ENCODE peak calls at places on chromosomes 5 and 9, in four cellular contexts. P, W, K and U are unnamed samples.
A peak's percentile ranks its signal among the peaks of the same experiment; 100 is the strongest.

GRCh38 chr9:36023260-36024048 is 13.3 kb upstream of the RECK start:
- DNase-seq in P (peak; percentile 64), W (peak; percentile 80), K (peak; percentile 35), U (no peak)

GRCh38 chr9:78565481-78565880 is 268.6 kb downstream of the PSAT1 start:
- DNase-seq in P (no peak), W (no peak), K (no peak), U (no peak)

GRCh38 chr9:127498298-127498697 is 47.0 kb downstream of the LRSAM1 start:
- DNase-seq in P (no peak), W (no peak), K (no peak), U (no peak)

GRCh38 chr5:160923431-160923830 is 71.4 kb upstream of the ATP10B start:
- DNase-seq in P (no peak), W (no peak), K (no peak), U (no peak)

GRCh38 chr5:98750693-98751092 is 22.8 kb upstream of the RGMB start:
- DNase-seq in P (no peak), W (no peak), K (no peak), U (no peak)

GRCh38 chr9:127479507-127480081 is 28.3 kb downstream of the LRSAM1 start:
- DNase-seq in P (no peak), W (no peak), K (no peak), U (no peak)

GRCh38 chr9:95610006-95610785 is 93.4 kb upstream of the PTCH1 start:
- DNase-seq in P (no peak), W (no peak), K (no peak), U (no peak)

GRCh38 chr9:83523684-83524083 is 14.5 kb downstream of the FRMD3 start:
- DNase-seq in P (no peak), W (no peak), K (no peak), U (no peak)

GRCh38 chr5:180343110-180343845 is 9.9 kb downstream of the GFPT2 start:
- DNase-seq in P (peak; percentile 54), W (no peak), K (no peak), U (no peak)

GRCh38 chr5:67963789-67964519 is 251.6 kb upstream of the PIK3R1 start:
- DNase-seq in P (no peak), W (peak; percentile 41), K (no peak), U (no peak)

GRCh38 chr5:40043916-40044315 is 619.1 kb upstream of the DAB2 start:
- DNase-seq in P (no peak), W (peak; percentile 58), K (no peak), U (no peak)

GRCh38 chr9:114281421-114282103 is 41.3 kb upstream of the ORM1 start:
- DNase-seq in P (no peak), W (no peak), K (no peak), U (peak; percentile 46)

GRCh38 chr9:114282507-114282906 is 40.4 kb upstream of the ORM1 start:
- DNase-seq in P (no peak), W (no peak), K (no peak), U (no peak)

GRCh38 chr9:114282104-114282485 is 40.8 kb upstream of the ORM1 start:
- DNase-seq in P (no peak), W (no peak), K (no peak), U (no peak)

GRCh38 chr9:114283551-114284111 is 39.3 kb upstream of the ORM1 start:
- DNase-seq in P (no peak), W (no peak), K (no peak), U (no peak)

DNA sequence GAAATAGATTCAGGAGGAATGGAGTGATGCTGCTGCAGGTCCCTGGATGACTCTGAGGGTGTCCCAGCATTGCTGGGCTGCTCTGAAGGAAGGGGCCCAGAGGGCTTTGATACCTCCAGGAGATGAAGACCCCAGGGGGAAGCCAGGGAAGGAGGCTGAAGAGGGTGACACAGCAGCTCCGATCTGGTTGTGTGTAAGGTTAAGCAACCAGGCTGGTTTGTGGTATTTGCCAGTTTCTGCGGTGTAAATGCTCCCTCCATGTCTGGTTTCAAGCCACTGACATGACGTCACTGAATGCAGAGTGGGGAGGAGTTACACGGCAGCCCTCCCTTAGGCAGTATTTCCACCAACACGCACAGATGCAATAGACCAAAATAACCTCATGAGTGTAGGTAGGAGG is 40.0 kb upstream of the ORM1 start:
- DNase-seq in P (peak; percentile 59), W (no peak), K (no peak), U (peak; percentile 49)
- TF ChIP-seq CTCF in P (no peak), W (no peak), K (no peak), U (no peak)

DNA sequence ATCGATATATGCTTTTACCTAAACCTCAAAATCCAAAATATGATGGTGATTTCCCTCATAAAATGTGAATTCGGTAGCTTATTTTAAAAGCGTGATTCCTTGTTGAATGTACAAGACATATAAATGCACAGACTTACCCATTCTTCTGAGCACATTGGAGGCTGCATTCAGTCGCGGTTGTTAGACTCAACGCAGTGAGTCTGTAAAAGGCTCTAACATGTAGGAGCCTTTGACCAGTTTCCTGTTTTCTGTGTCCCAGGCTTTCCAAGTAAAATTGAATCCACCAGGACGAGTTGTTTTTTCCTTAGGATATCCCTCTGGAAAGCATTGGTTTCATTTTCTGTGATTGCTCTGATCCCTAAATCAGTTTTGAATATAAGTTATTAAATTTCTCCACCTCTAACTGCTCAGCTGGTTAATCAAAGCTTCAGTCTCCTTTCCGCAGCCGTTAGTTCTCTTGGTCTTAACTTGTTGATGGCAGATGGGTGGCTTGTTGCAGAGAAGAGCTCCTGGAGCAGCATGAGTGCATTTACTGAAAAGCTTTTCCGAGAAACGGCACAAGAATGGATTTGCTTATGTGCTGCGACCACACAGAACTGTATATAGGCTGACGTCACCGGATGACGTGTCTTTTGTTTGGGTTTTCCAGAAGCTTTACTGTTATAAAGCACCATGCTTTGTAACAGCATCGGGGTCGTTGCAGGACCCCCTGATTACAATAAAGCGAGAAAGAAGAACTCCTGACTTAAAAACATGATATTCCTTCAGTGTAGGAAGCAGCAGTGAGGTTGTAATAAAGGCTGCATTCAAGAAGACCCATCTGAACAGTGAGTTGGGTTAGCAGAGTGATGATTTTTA is at the start of gene LRRTM2:
- DNase-seq in P (peak; percentile 84), W (no peak), K (no peak), U (peak; percentile 77)
- H3K4me3 ChIP-seq in P (peak within 1 kb of the TSS; percentile 37), W (no peak within 1 kb of the TSS), K (peak within 1 kb of the TSS; percentile 16), U (peak within 1 kb of the TSS; percentile 49)

DNA sequence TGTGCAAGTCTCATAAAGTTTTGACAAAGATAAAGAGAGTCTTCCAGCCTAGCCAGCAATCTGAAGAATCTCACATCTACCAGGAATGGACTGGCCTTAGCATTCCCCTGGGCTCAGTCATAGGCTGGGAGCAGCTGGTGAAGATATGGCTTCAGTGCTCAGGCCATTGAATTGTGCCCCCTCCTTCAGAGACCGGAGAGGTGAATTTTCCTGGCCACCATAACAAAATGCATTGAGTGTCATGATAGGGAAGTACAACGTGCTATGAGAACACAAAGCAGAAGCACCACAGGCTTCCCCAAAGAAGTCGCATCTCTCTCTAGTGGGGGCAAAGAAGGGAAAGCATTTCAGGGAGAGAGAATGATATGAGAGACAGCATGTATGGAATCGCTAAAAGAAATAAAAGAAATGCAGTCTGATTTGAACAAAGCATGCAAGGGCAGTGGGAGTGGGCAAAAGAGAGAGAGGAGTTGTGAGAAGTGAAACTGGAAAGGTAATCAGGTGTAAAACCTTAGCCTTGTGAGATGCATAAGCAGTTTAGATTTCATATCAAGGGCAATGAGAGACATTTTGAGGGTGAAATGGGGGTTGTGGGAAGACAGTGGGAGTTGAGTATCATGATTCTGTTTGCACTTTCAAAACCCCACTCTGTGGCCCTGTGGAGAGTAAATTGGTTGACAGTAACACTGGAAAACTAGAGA is 57.1 kb upstream of the NMUR2 start:
- DNase-seq in P (no peak), W (no peak), K (no peak), U (no peak)
- TF ChIP-seq CTCF in P (no peak), W (no peak), K (no peak), U (no peak)

DNA sequence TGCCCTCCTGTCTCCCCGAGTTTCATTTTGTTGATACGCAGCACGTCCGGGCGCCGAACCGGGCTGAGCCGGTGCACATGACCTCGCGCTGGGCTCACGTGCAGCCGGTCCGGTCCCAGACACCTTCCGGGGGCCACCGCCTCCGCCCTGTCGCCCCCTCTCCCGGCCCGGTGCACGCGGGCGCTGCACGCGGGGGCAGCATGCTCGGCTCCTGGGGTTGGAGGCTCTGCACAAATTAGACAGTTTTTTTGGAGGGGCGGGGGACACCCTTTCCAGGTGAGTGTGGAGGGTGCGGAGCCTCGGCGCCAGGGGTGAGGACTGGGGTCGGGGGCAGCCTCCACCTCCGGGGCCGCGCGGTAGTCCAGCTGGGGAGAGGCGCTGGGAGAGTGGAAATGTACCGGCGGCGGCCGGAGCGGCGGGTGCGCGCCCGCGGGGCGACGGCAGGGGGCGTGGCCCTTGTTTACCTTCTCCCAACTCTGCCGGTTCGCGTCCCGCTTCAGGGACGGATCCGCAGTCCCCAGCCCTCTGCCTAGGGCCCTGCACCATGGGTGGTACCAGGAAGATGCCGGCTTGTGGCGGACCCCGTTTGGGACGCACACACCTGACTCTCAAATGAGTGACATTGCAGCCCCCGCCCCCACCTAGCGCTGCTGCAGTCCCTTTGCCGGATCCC is 1.1 kb downstream of the JADE2 start:
- DNase-seq in P (no peak), W (peak; percentile 87), K (peak; percentile 69), U (no peak)
- H3K4me3 ChIP-seq in P (peak overlapping the region; percentile 78), W (peak overlapping the region; percentile 66), K (peak overlapping the region; percentile 84), U (peak overlapping the region; percentile 67)

GRCh38 chr5:76641514-76642120 is 18.4 kb upstream of the F2RL2 start:
- DNase-seq in P (peak; percentile 60), W (peak; percentile 61), K (peak; percentile 27), U (peak; percentile 50)
- TF ChIP-seq CTCF in P (peak; percentile 76), W (peak; percentile 57), K (peak; percentile 58), U (peak; percentile 80)

GRCh38 chr9:136282272-136282861 is 21.5 kb downstream of the CCDC187 start:
- DNase-seq in P (no peak), W (peak; percentile 29), K (no peak), U (no peak)

GRCh38 chr9:136284311-136284710 is 19.6 kb downstream of the CCDC187 start:
- DNase-seq in P (no peak), W (no peak), K (no peak), U (no peak)

GRCh38 chr9:136281421-136282271 is 22.2 kb downstream of the CCDC187 start:
- DNase-seq in P (no peak), W (no peak), K (no peak), U (no peak)

GRCh38 chr9:136284951-136285350 is 18.9 kb downstream of the CCDC187 start:
- DNase-seq in P (no peak), W (no peak), K (no peak), U (no peak)

DNA sequence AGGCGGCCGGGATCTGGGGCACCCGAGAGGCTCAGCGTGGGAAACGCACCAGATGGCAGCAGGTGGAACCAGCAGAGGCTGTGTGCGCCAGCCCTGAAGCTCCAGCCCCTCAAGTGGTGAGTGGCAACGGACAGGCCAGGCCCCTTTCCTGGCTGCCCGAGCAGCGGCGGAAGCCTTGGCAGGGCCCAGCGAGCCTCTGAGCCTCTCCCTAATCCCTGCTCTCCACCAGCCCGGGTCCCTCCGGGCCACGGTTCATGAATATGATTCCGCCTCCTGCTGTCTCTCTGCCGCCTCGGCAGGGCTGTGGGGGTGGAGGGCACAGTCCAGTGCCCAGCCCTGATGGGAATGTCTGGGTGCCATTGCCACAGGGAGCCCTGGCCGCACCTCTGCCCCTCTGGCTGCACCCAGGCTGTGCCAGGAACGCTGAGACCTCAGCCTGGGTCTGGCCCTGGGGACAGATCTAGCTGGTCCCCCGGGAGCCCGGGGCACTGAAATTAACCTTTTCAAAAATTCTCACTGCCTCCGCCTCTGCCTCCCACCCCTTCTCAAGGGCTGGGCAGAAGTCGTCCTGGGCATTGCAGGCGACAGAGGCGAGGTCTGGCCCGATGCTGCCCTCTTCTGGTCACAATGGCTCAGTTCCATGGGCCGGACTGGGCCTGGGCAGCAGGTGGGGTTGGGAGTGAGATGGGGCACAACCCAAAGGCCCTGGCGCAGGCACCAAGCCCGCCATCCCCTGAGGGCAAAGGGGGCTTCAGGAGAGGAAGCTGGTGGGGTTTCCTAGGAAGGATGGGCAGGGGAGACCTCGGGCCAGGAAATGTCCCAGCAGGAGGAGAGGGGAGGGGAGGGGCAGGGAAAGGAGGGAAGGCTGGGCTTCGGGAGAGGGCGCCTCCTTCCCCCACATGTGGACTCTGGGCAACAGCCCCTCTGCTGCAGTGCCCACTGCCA is 20.3 kb downstream of the CCDC187 start:
- DNase-seq in P (peak; percentile 15), W (peak; percentile 82), K (peak; percentile 61), U (peak; percentile 11)
- H3K4me3 ChIP-seq in P (no peak overlapping the region), W (peak overlapping the region; percentile 6), K (peak overlapping the region; percentile 28), U (no peak overlapping the region)

GRCh38 chr9:131709741-131710499 is 30.0 kb downstream of the RAPGEF1 start:
- DNase-seq in P (no peak), W (no peak), K (no peak), U (no peak)
- TF ChIP-seq CTCF in P (no peak), W (no peak), K (no peak), U (no peak)